ENCODE peak calls at places on chromosomes 5 and 9, in five cellular contexts. V, X, Q, N and A are unnamed samples.

GRCh38 chr9:21830589-21830988 is 28.2 kb downstream of the MTAP start:
- DNase-seq in Q (no peak), N (no peak), V (no peak), X (no peak), A (no peak)

GRCh38 chr9:137089232-137089947 is 2.6 kb downstream of the MAN1B1 start:
- DNase-seq in X (no peak), Q (no peak), V (no peak), N (no peak), A (no peak)

GRCh38 chr5:134525687-134526482 is 415 bp downstream of the JADE2 start:
- DNase-seq in X (peak; percentile 76), N (no peak), V (peak; percentile 78), Q (peak; percentile 64), A (peak; percentile 88)

GRCh38 chr5:172973931-172974330 is 9.6 kb upstream of the ATP6V0E1 start:
- DNase-seq in N (no peak), V (no peak), Q (no peak), X (no peak), A (no peak)

GRCh38 chr9:73219985-73220626 is 68.4 kb downstream of the ANXA1 start:
- DNase-seq in N (no peak), X (no peak), Q (no peak), V (no peak), A (no peak)

GRCh38 chr5:83711982-83712601 is 8.6 kb downstream of the HAPLN1 start:
- DNase-seq in N (no peak), V (no peak), Q (peak; percentile 44), X (peak; percentile 25), A (peak; percentile 56)

GRCh38 chr5:29550523-29550922 is 1643.0 kb upstream of the CDH6 start:
- DNase-seq in Q (no peak), N (no peak), V (no peak), X (no peak), A (no peak)

GRCh38 chr9:86909388-86909787 is 37.9 kb downstream of the GAS1 start:
- DNase-seq in Q (no peak), V (no peak), N (no peak), X (no peak), A (no peak)

GRCh38 chr5:120533581-120533980 is 69.5 kb downstream of the PRR16 start:
- DNase-seq in N (no peak), X (no peak), V (no peak), Q (no peak), A (no peak)

GRCh38 chr5:142235050-142235797 is 89.6 kb downstream of the SPRY4 start:
- DNase-seq in N (no peak), Q (peak; percentile 89), X (no peak), V (no peak), A (peak; percentile 93)

GRCh38 chr9:27117489-27118135 is 8.6 kb downstream of the TEK start:
- DNase-seq in Q (peak; percentile 30), N (no peak), X (no peak), V (no peak), A (no peak)

GRCh38 chr5:137622850-137623249 is 113.0 kb downstream of the KLHL3 start:
- DNase-seq in N (no peak), Q (no peak), V (peak; percentile 79), X (no peak), A (no peak)

GRCh38 chr9:7479300-7479699 is 320.3 kb downstream of the DMAC1 start:
- DNase-seq in N (no peak), X (no peak), V (no peak), Q (peak; percentile 11), A (no peak)

GRCh38 chr5:150217041-150217440 is 27.2 kb downstream of the SLC6A7 start:
- DNase-seq in Q (no peak), N (no peak), V (no peak), X (no peak), A (no peak)

GRCh38 chr5:81856948-81857928 is 106.3 kb upstream of the SSBP2 start:
- DNase-seq in X (peak; percentile 11), V (peak; percentile 72), N (no peak), Q (peak; percentile 46), A (peak; percentile 52)

GRCh38 chr9:32251539-32251938 is 132.9 kb upstream of the ACO1 start:
- DNase-seq in Q (peak; percentile 64), N (peak; percentile 23), X (peak; percentile 25), V (peak; percentile 57), A (peak; percentile 74)

GRCh38 chr5:149030392-149030791 is 32.5 kb downstream of the SH3TC2 start:
- DNase-seq in V (no peak), N (no peak), X (no peak), Q (no peak), A (no peak)

GRCh38 chr9:96420468-96421219 is 2.5 kb upstream of the ZNF367 start:
- DNase-seq in Q (peak; percentile 40), N (no peak), V (no peak), X (peak; percentile 30), A (peak; percentile 46)

GRCh38 chr9:8880031-8880430 is 1080.5 kb upstream of the DMAC1 start:
- DNase-seq in V (no peak), X (no peak), Q (no peak), N (no peak), A (no peak)

GRCh38 chr5:139733289-139733688 is 62.3 kb upstream of the PSD2 start:
- DNase-seq in V (no peak), Q (no peak), X (no peak), N (no peak), A (no peak)

GRCh38 chr5:120388016-120388781 is 75.9 kb upstream of the PRR16 start:
- DNase-seq in V (no peak), N (no peak), X (no peak), Q (no peak), A (no peak)

GRCh38 chr9:121772600-121773285 is 121.3 kb downstream of the DAB2IP start:
- DNase-seq in X (no peak), V (no peak), Q (no peak), N (no peak), A (no peak)

GRCh38 chr9:131194767-131195166 is 69.4 kb downstream of the NUP214 start:
- DNase-seq in N (no peak), V (no peak), Q (no peak), X (no peak), A (no peak)

GRCh38 chr9:78871452-78872331 is 574.8 kb downstream of the PSAT1 start:
- DNase-seq in V (no peak), Q (no peak), X (no peak), N (peak; percentile 19), A (no peak)

GRCh38 chr9:120689860-120690259 is 24.4 kb downstream of the MEGF9 start:
- DNase-seq in Q (peak; percentile 20), N (no peak), X (no peak), V (peak; percentile 67), A (peak; percentile 46)

GRCh38 chr5:143527808-143528207 is 124.3 kb upstream of the NR3C1 start:
- DNase-seq in V (no peak), N (no peak), X (no peak), Q (no peak), A (no peak)

GRCh38 chr5:165224366-165224765 is 1718.9 kb downstream of the MAT2B start:
- DNase-seq in V (no peak), N (no peak), Q (no peak), X (no peak), A (no peak)